ENCODE peak calls at places on chromosomes 3 and 15, in four cellular contexts. Q is neuronal stem cell, L is GM23248, T is tibial nerve. D is an unnamed sample.
A peak's percentile ranks its signal among the peaks of the same experiment; 100 is the strongest.

GRCh38 chr3:146100825-146101444 is 60.0 kb downstream of the PLOD2 start:
- DNase-seq in L (no peak), Q (no peak), T (no peak), D (peak; percentile 47)

GRCh38 chr3:8663177-8664061 is 18.8 kb upstream of the SSUH2 start:
- DNase-seq in L (peak; percentile 78), T (peak; percentile 41), Q (peak; percentile 73), D (peak; percentile 74)

GRCh38 chr3:8451696-8452095 is 49.9 kb upstream of the LMCD1 start:
- DNase-seq in L (peak; percentile 89), Q (no peak), T (no peak), D (no peak)

GRCh38 chr3:10116138-10116460 is 624 bp downstream of the BRK1 start:
- DNase-seq in T (no peak), Q (no peak), L (peak; percentile 72), D (no peak)

GRCh38 chr15:59255647-59256380 is 49.2 kb downstream of the LDHAL6B start:
- DNase-seq in Q (no peak), T (no peak), L (no peak), D (no peak)

GRCh38 chr15:78308422-78309021 is 9.1 kb upstream of the SKIC8 start:
- DNase-seq in Q (no peak), T (peak; percentile 51), L (peak; percentile 82), D (peak; percentile 89)

GRCh38 chr15:90930861-90931629 is 1.3 kb downstream of the HDDC3 start:
- DNase-seq in T (no peak), L (peak; percentile 33), Q (no peak), D (no peak)

GRCh38 chr3:171371354-171371753 is 88.9 kb downstream of the TNIK start:
- DNase-seq in Q (no peak), T (no peak), L (no peak), D (no peak)

GRCh38 chr15:71374607-71375352 is 259.5 kb downstream of the THSD4 start:
- DNase-seq in L (peak; percentile 79), T (no peak), Q (no peak), D (no peak)

GRCh38 chr15:49145651-49146609 is 9.5 kb downstream of the COPS2 start:
- DNase-seq in L (peak; percentile 75), Q (peak; percentile 46), T (no peak), D (peak; percentile 77)

GRCh38 chr3:43372809-43373587 is 86.7 kb downstream of the SNRK start:
- DNase-seq in L (peak; percentile 38), Q (peak; percentile 9), T (no peak), D (no peak)

GRCh38 chr3:152899306-152899705 is 64.4 kb downstream of the P2RY1 start:
- DNase-seq in L (no peak), T (no peak), Q (no peak), D (no peak)

GRCh38 chr15:38127306-38127731 is 125.3 kb upstream of the SPRED1 start:
- DNase-seq in Q (no peak), L (peak; percentile 52), T (no peak), D (no peak)

DNA sequence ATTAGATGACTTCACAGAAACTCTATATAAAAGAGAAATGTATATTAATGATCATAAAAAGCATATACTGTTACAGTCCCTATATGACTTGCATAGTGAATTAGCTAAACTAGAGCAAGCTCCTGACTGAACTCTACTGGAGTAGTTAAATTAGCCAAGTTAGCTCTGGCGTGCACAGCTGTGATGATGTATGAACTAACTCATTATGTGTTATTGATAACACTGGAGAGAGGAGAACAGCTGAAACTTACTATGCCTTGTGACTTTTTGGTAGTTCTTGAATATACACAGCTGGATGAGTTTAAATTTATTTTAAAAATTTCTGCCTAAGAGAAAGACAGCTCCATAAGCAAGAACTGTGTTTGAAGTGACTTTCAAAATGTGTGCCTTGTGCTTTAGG is 8.1 kb downstream of the TIPARP start:
- DNase-seq in L (peak; percentile 49), Q (no peak), T (no peak), D (no peak)
- H3K4me1 ChIP-seq in L (peaks cover 100% of the 10 kb centered on the region), Q (peaks cover 6% of the 10 kb centered on the region), T (peaks cover 99% of the 10 kb centered on the region), D (peaks cover 97% of the 10 kb centered on the region)

GRCh38 chr15:68880382-68880781 is 49.9 kb upstream of the SPESP1 start:
- DNase-seq in L (no peak), T (no peak), Q (no peak), D (no peak)
- H3K4me3 ChIP-seq in L (no peak overlapping the region), T (no peak overlapping the region), Q (no peak overlapping the region), D (no peak overlapping the region)

DNA sequence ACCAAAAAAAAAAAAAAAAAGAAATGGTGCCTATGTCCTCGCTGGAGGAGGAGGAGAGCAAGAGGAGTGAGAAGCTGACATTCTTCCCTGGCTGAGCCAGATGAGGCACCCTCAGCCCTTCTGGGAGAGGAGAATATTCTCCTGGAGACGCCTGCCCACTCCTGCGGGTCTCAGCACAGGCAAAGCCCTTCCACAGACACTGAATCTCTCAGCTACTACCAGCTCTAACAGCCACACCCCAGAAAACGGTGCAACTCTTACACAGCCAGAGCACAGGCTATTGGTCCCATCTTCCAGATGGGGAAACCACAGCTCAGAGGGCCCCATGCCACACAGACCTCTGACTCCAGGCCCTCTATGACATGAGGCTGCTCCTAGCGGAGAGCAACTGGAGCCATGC is 5.7 kb downstream of the RASL12 start:
- DNase-seq in T (no peak), Q (no peak), L (no peak), D (no peak)
- H3K27ac ChIP-seq in T (peak overlapping the region; percentile 94), Q (no peak overlapping the region), L (no peak overlapping the region), D (no peak overlapping the region)

DNA sequence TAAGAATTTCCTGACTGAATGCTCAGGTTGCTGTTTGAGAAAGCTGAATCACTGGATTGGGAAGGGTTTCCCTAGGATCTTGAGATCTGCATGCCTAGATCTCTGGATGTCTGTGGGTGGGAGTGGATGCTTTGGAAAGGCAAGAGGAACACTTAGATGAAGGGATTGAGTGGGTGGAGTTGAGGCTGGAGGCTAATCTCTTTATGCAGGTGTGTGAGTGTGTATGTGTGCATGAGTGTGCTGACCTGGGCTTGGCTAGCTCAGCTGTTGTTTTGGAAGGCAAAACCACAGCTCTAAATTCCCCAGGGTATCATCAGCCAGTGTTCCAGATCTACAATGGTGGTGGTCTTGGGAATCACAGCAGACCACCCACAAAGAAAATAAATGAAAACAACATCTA is 60.5 kb downstream of the CLDN1 start:
- DNase-seq in Q (no peak), L (no peak), T (no peak), D (no peak)
- H3K4me1 ChIP-seq in Q (peaks cover 8% of the 10 kb centered on the region), L (peaks cover 14% of the 10 kb centered on the region), T (peaks cover 41% of the 10 kb centered on the region), D (no peaks in the 10 kb centered on the region)

D was measured in cardiac muscle cell.